ENCODE peak calls at places on chromosomes 7 and 10, in four cellular contexts. D is body of pancreas, I is H1, N is prostate gland. Z is an unnamed sample. For H3K27me3, the result is how much of the 10 kb centered on the place peaks cover.

GRCh38 chr10:80104066-80104926 is 25.8 kb downstream of the TMEM254 start:
- DNase-seq in N (no peak), I (no peak), D (no peak), Z (no peak)

GRCh38 chr7:123538897-123539296 is 4.5 kb upstream of the IQUB start:
- DNase-seq in N (no peak), I (no peak), D (no peak), Z (no peak)

GRCh38 chr10:119024882-119025281 is 4.6 kb upstream of the NANOS1 start:
- DNase-seq in N (no peak), D (no peak), I (no peak), Z (no peak)

GRCh38 chr10:70442332-70442988 is 979 bp upstream of the NODAL start:
- DNase-seq in D (no peak), I (peak), N (no peak), Z (no peak)

GRCh38 chr7:156073366-156074052 is 261.2 kb upstream of the SHH start:
- DNase-seq in N (peak), I (no peak), D (no peak), Z (no peak)

GRCh38 chr7:26368542-26368941 is 76.9 kb downstream of the SNX10 start:
- DNase-seq in N (no peak), D (no peak), I (no peak), Z (no peak)

GRCh38 chr10:80177781-80178636 is 27.3 kb downstream of the ANXA11 start:
- DNase-seq in I (no peak), D (no peak), N (no peak), Z (no peak)

GRCh38 chr10:3723706-3724225 is 61.2 kb downstream of the KLF6 start:
- DNase-seq in N (no peak), I (no peak), D (no peak), Z (no peak)

GRCh38 chr10:61897671-61898434 is 3.6 kb upstream of the ARID5B start:
- DNase-seq in I (no peak), D (peak), N (no peak), Z (no peak)

GRCh38 chr10:110613341-110613995 is 30.7 kb upstream of the RBM20 start:
- DNase-seq in N (no peak), D (no peak), I (no peak), Z (no peak)

GRCh38 chr7:47967123-47967522 is 12.3 kb downstream of the HUS1 start:
- DNase-seq in N (no peak), D (no peak), I (no peak), Z (no peak)

GRCh38 chr7:2402687-2403013 is 761 bp upstream of the CHST12 start:
- DNase-seq in N (no peak), D (no peak), I (no peak), Z (no peak)

GRCh38 chr10:107098326-107098725 is 66.2 kb downstream of the SORCS1 start:
- DNase-seq in N (no peak), D (no peak), I (no peak), Z (no peak)

GRCh38 chr10:114043532-114044250 is at the start of gene ADRB1:
- DNase-seq in I (no peak), N (peak), D (peak), Z (no peak)

GRCh38 chr10:77840636-77841035 is 85.9 kb downstream of the DLG5 start:
- DNase-seq in D (no peak), N (no peak), I (no peak), Z (no peak)

GRCh38 chr10:77844177-77844576 is 82.4 kb downstream of the DLG5 start:
- DNase-seq in D (no peak), N (no peak), I (no peak), Z (no peak)

GRCh38 chr10:77841711-77842375 is 84.7 kb downstream of the DLG5 start:
- DNase-seq in N (no peak), I (no peak), D (no peak), Z (no peak)

GRCh38 chr10:77843264-77843663 is 83.3 kb downstream of the DLG5 start:
- DNase-seq in I (no peak), N (no peak), D (no peak), Z (no peak)

GRCh38 chr10:77842652-77843212 is 83.8 kb downstream of the DLG5 start:
- DNase-seq in N (no peak), I (no peak), D (no peak), Z (no peak)
- H3K27ac ChIP-seq in N (no peak), I (no peak), D (no peak), Z (no peak)

GRCh38 chr10:100519321-100520051 is at the start of gene SEC31B:
- DNase-seq in D (peak), N (no peak), I (no peak), Z (no peak)
- TF ChIP-seq POLR2A in D (no peak), N (no peak), I (no peak), Z (no peak)

GRCh38 chr10:30431435-30431911 is 2.5 kb upstream of the MAP3K8 start:
- DNase-seq in N (no peak), I (no peak), D (no peak), Z (no peak)
- H3K27me3 ChIP-seq in N (under half), I (under half), D (under half), Z (under half)

DNA sequence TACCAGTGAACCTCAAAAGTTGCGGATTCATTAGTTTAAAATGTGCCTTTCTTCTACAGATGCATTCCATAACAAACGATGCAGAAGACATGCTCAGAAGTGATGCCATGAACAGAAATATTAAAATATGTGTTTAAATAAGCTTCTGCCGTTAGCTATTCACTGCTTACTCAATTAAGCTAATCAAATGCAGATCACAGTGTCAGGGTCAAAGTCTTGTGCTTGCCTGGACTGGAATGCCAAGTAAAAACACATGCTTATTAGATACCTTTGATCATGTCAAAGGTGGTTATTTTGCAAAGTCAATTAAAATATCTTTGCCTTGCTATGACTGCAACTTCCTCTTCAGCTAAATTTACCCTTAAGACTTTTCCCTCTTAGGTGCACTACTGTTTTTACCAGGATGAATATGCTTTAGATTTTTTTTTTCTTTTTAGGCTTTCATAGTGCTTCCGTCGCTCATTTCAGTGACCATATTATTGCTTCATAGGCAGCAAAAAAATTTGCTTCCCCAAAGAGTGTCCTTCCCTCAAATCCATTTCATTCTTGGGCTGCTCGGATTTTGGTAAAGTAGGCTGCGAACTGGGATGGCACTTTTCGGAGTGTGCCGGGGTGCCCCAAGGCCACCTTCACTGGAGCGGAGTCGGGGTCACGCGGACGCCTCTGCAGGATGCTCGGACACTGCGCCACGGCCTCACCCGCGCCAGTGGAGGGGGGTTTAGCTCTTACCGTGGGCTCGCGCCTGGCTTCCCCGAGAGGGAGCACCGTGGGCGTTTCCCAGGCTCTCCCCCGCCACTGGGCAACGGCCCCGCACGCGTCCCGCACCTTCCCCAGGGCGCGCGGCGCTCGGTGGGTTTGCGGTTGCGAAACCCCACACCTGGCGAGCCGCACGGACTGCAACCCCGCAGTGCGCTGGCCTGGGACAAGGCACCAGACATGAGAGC is 743 bp downstream of the ASB13 start:
- DNase-seq in D (no peak), N (no peak), I (no peak), Z (no peak)
- H3K27ac ChIP-seq in D (peak), N (peak), I (no peak), Z (peak)

GRCh38 chr7:97027427-97028234 is 3.0 kb upstream of the DLX5 start:
- DNase-seq in I (no peak), N (peak), D (peak), Z (peak)
- TF ChIP-seq POLR2A in I (no peak), N (no peak), D (no peak), Z (no peak)